ENCODE peak calls at places on chromosomes 1 and 21, in seven cellular contexts. N is IMR-90, A is SK-N-SH, D is PC-3, P is astrocyte, R is HCT116, E is fibroblast of lung. K is an unnamed sample.

GRCh38 chr1:205580923-205581180 is 51.0 kb downstream of the ELK4 start:
- DNase-seq in A (no peak), D (no peak), R (no peak), N (no peak), E (no peak), P (no peak), K (no peak)

GRCh38 chr1:84936116-84936810 is 43.3 kb upstream of the LPAR3 start:
- DNase-seq in A (peak; percentile 62), N (peak; percentile 72), P (peak; percentile 39), E (peak; percentile 80), R (peak; percentile 39), D (peak; percentile 81), K (peak; percentile 68)

GRCh38 chr1:15843826-15844572 is 3.5 kb upstream of the SPEN start:
- DNase-seq in D (no peak), N (no peak), P (peak; percentile 54), E (no peak), R (no peak), A (no peak), K (no peak)

GRCh38 chr1:33298623-33299277 is 22.1 kb downstream of the A3GALT2 start:
- DNase-seq in E (peak; percentile 67), N (peak; percentile 52), P (peak; percentile 12), A (peak; percentile 86), R (peak; percentile 47), D (peak; percentile 75), K (peak; percentile 72)

GRCh38 chr1:27556781-27557595 is 47.0 kb downstream of the AHDC1 start:
- DNase-seq in E (peak; percentile 95), N (peak; percentile 92), A (peak; percentile 94), P (peak; percentile 92), R (peak; percentile 77), D (peak; percentile 92), K (peak; percentile 97)

GRCh38 chr1:111654839-111655238 is 35.2 kb downstream of the RAP1A start:
- DNase-seq in E (no peak), N (no peak), R (no peak), A (no peak), D (no peak), P (no peak), K (no peak)

GRCh38 chr21:16535100-16535418 is 805.3 kb downstream of the USP25 start:
- DNase-seq in P (peak; percentile 95), N (peak; percentile 55), D (peak; percentile 13), E (peak; percentile 88), R (no peak), A (peak; percentile 28), K (no peak)

GRCh38 chr1:160261526-160261877 is 847 bp downstream of the DCAF8 start:
- DNase-seq in D (peak; percentile 89), R (no peak), N (peak; percentile 91), E (peak; percentile 82), A (peak; percentile 42), P (peak; percentile 77), K (no peak)

GRCh38 chr1:198155253-198155652 is 1.5 kb upstream of the NEK7 start:
- DNase-seq in N (peak; percentile 71), D (peak; percentile 84), R (peak; percentile 28), P (peak; percentile 87), A (no peak), E (peak; percentile 67), K (no peak)

GRCh38 chr1:243268284-243268653 is 12.4 kb downstream of the SDCCAG8 start:
- DNase-seq in E (peak; percentile 93), R (peak; percentile 84), A (no peak), P (peak; percentile 96), D (peak; percentile 99), N (peak; percentile 96), K (no peak)

GRCh38 chr1:228271701-228272251 is 63.9 kb downstream of the OBSCN start:
- DNase-seq in N (no peak), E (no peak), D (no peak), A (no peak), R (no peak), P (no peak), K (no peak)

GRCh38 chr1:203776636-203777035 is 11.7 kb downstream of the LAX1 start:
- DNase-seq in E (no peak), N (no peak), D (peak; percentile 29), R (no peak), A (peak; percentile 52), P (no peak), K (no peak)

GRCh38 chr21:33971492-33972013 is 55.9 kb upstream of the ATP5PO start:
- DNase-seq in R (no peak), A (no peak), E (no peak), N (peak; percentile 22), P (peak; percentile 75), D (peak; percentile 81), K (peak; percentile 49)

GRCh38 chr1:243345205-243345604 is 89.4 kb downstream of the SDCCAG8 start:
- DNase-seq in R (no peak), P (no peak), E (peak; percentile 28), A (no peak), D (peak; percentile 41), N (peak; percentile 3), K (no peak)

GRCh38 chr1:1168451-1169411 is 4.9 kb upstream of the TTLL10 start:
- DNase-seq in D (no peak), R (no peak), E (no peak), N (no peak), P (no peak), A (no peak), K (no peak)

GRCh38 chr1:165562576-165562975 is 18.8 kb downstream of the LRRC52 start:
- DNase-seq in A (no peak), N (no peak), P (no peak), R (no peak), D (peak; percentile 30), E (no peak), K (no peak)

GRCh38 chr1:207821464-207822045 is 69.7 kb downstream of the CD46 start:
- DNase-seq in N (no peak), P (no peak), E (no peak), D (no peak), R (no peak), A (no peak), K (no peak)
- H3K4me3 ChIP-seq in N (no peak overlapping the region), P (no peak overlapping the region), E (no peak overlapping the region), D (no peak overlapping the region), R (no peak overlapping the region), A (no peak overlapping the region), K (no peak overlapping the region)

GRCh38 chr1:184555665-184556641 is 169.1 kb downstream of the C1orf21 start:
- DNase-seq in R (no peak), N (no peak), P (no peak), A (no peak), E (no peak), D (peak; percentile 57), K (no peak)
- H3K4me1 ChIP-seq in R (no peaks in the 10 kb centered on the region), N (peaks cover 2% of the 10 kb centered on the region), P (no peaks in the 10 kb centered on the region), A (no peaks in the 10 kb centered on the region), E (no peaks in the 10 kb centered on the region), D (peaks cover 13% of the 10 kb centered on the region), K (no peaks in the 10 kb centered on the region)

GRCh38 chr1:226979517-226980121 is 39.5 kb downstream of the COQ8A start:
- DNase-seq in P (no peak), A (no peak), R (no peak), D (no peak), N (no peak), E (no peak), K (no peak)
- H3K9ac ChIP-seq in P (no peak overlapping the region), A (no peak overlapping the region), R (no peak overlapping the region), D (no peak overlapping the region), N (no peak overlapping the region), E (no peak overlapping the region), K (peak overlapping the region; percentile 32)

GRCh38 chr1:232510367-232511110 is 119.4 kb downstream of the SIPA1L2 start:
- DNase-seq in N (no peak), P (no peak), D (peak; percentile 71), A (no peak), R (no peak), E (no peak), K (no peak)
- H3K4me3 ChIP-seq in N (no peak overlapping the region), P (no peak overlapping the region), D (peak overlapping the region; percentile 9), A (no peak overlapping the region), R (no peak overlapping the region), E (no peak overlapping the region), K (no peak overlapping the region)

DNA sequence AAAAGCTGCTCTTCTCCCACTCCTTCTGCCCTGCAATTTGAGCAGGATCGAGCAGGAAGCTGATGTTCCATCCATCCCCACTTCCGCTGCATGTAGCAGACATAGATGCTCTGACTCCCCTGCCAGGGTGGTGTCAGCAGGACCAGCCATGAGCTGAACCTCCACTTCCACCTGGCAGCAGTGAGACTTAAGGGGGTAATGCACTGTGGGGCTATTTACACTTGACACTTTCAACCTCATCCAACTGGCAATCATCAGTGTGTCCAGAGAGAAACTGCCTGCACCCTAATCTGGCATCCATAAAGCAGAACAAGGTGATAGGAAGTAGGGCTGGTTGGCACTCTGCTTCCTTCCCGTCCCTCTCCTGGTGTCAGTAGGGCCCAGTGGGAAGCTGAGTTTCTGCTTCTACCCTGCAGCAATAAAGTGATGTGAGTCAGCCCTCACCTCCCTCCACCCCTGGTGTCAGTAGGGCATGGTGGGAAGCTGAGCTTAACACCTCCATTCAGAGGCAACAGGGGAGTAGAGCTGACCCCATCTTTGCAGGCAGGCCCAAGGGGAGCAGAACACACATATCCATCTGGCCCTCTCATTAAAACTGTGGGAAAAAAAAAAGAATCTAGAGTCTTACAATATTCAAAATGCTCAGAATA is 272.3 kb downstream of the PTPRU start:
- DNase-seq in N (no peak), E (no peak), D (no peak), A (no peak), P (no peak), R (no peak), K (no peak)
- H3K4me1 ChIP-seq in N (no peaks in the 10 kb centered on the region), E (no peaks in the 10 kb centered on the region), D (no peaks in the 10 kb centered on the region), A (no peaks in the 10 kb centered on the region), P (no peaks in the 10 kb centered on the region), R (no peaks in the 10 kb centered on the region), K (peaks cover 12% of the 10 kb centered on the region)

GRCh38 chr1:116666090-116666489 is 1.4 kb downstream of the IGSF3 start:
- DNase-seq in N (no peak), A (peak; percentile 42), D (peak; percentile 17), R (no peak), P (no peak), E (no peak), K (no peak)

GRCh38 chr1:116668277-116668676 is 744 bp upstream of the IGSF3 start:
- DNase-seq in R (no peak), A (no peak), P (no peak), D (no peak), E (no peak), N (no peak), K (no peak)

GRCh38 chr1:116667577-116668105 is at the start of gene IGSF3:
- DNase-seq in D (peak; percentile 83), A (peak; percentile 96), P (no peak), E (peak; percentile 20), N (peak; percentile 5), R (no peak), K (peak; percentile 74)

GRCh38 chr1:116665001-116665400 is 2.5 kb downstream of the IGSF3 start:
- DNase-seq in E (no peak), N (no peak), R (no peak), D (no peak), A (no peak), P (no peak), K (no peak)

DNA sequence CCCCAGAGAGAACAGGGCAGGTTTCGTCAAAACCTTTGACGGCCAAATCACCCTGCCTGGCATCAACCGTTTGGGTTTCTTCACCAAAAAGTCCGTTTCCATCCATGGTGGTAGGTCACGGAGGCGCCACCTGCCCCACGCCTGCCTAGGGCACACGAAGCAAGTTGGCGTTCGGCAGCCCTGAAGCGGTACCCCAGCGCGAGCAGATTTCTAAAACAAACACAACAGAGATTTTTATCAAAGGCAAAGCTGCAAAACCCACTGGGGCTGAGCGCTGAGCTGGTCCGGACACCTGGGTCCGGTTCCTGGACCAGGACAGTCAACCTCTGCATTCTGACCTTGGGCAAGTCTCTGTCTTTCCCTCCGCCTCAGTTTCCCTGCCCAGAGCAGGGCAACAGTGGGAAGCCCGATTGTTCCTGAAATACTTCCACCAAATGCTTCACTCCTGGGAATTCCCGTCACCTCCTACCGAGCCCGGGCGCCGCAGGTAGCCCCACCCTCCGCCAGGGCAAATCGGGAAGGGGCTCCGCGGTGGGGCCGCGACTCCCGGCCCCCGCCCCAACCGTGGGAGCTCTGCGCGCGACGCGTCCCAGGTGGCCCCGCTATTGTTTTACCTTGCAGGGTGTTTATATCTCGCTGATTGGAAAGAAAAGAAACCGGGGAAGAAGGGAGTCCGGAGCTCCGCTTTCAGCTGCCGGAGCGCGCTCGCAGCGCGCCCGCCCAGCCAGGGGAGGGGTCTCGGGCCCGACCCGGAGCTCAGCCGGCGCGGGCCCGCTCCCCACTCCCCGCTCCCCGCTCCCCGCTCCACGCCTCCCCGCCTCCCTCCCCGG is 571 bp downstream of the IGSF3 start:
- DNase-seq in D (peak; percentile 10), N (no peak), P (no peak), A (peak; percentile 48), R (no peak), E (no peak), K (no peak)
- H3K9ac ChIP-seq in D (peak overlapping the region; percentile 50), N (no peak overlapping the region), P (peak overlapping the region; percentile 64), A (peak overlapping the region; percentile 40), R (peak overlapping the region; percentile 58), E (no peak overlapping the region), K (peak overlapping the region; percentile 78)